ENCODE peak calls at places on chromosome 18, in ten cellular contexts. Q is A549, M is ovary, K is sigmoid colon, C is HepG2, A is K562, S is suprapubic skin, V is stomach, P is tibial nerve, Y is transverse colon. I is an unnamed sample. For H3K4me1, the result is how much of the 10 kb centered on the place peaks cover.

GRCh38 chr18:76988827-76989646 is 143.5 kb downstream of the MBP start:
- DNase-seq in Q (no peak), M (no peak), K (no peak), C (no peak), A (no peak), S (no peak), V (no peak), P (no peak), Y (no peak), I (no peak)

GRCh38 chr18:74488864-74489263 is 7.3 kb upstream of the CNDP2 start:
- DNase-seq in Q (no peak), M (no peak), K (no peak), C (no peak), A (peak), S (peak), V (no peak), P (no peak), Y (no peak), I (no peak)

GRCh38 chr18:28045176-28045810 is 131.6 kb downstream of the CDH2 start:
- DNase-seq in Q (no peak), M (no peak), K (no peak), C (no peak), A (no peak), S (no peak), V (no peak), P (no peak), Y (no peak), I (no peak)

GRCh38 chr18:24262097-24262496 is 123.2 kb downstream of the CABYR start:
- DNase-seq in Q (no peak), M (no peak), K (no peak), C (no peak), A (no peak), S (no peak), V (no peak), P (no peak), Y (no peak), I (no peak)

GRCh38 chr18:44927127-44927849 is 246.6 kb downstream of the SETBP1 start:
- DNase-seq in Q (no peak), M (no peak), K (no peak), C (no peak), A (no peak), S (no peak), V (no peak), P (no peak), Y (no peak), I (no peak)

GRCh38 chr18:60232541-60232940 is 140.0 kb downstream of the MC4R start:
- DNase-seq in Q (peak), M (no peak), K (no peak), C (no peak), A (no peak), S (no peak), V (no peak), P (no peak), Y (no peak), I (no peak)

GRCh38 chr18:74248189-74248975 is 43.4 kb downstream of the CYB5A start:
- DNase-seq in Q (no peak), M (no peak), K (no peak), C (no peak), A (no peak), S (no peak), V (no peak), P (no peak), Y (no peak), I (no peak)

GRCh38 chr18:56982756-56983155 is 164.1 kb upstream of the BOD1L2 start:
- DNase-seq in Q (no peak), M (no peak), K (no peak), C (no peak), A (no peak), S (no peak), V (no peak), P (no peak), Y (no peak), I (no peak)

GRCh38 chr18:52227536-52227935 is 112.5 kb upstream of the DCC start:
- DNase-seq in Q (no peak), M (no peak), K (no peak), C (no peak), A (no peak), S (no peak), V (no peak), P (no peak), Y (no peak), I (no peak)

GRCh38 chr18:5534845-5535244 is 9.0 kb downstream of the EPB41L3 start:
- DNase-seq in Q (no peak), M (no peak), K (no peak), C (no peak), A (no peak), S (no peak), V (no peak), P (no peak), Y (no peak), I (no peak)

GRCh38 chr18:8253943-8254342 is 355.3 kb upstream of the RAB12 start:
- DNase-seq in Q (no peak), M (no peak), K (no peak), C (no peak), A (no peak), S (no peak), V (no peak), P (no peak), Y (no peak), I (no peak)

DNA sequence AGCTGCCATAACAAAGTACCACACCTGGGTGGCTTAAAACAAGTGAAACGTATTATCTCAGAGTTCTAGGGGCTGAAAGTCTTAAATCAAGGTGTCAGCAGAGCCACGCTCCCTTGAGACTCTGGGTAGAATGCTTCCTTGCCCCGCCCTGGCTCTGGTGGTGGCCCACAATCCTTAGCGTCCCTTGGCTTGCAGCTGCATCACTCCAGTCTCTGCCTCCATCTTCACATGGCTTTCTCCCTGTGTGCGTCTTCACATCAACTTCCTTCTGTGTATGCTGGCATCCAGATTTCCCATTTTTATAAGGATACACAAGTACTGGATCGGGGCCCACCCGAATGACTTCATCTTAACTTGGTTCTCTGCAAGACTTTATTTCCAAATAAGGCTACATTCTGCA is 62.5 kb downstream of the MRO start:
- DNase-seq in Q (no peak), M (no peak), K (peak), C (no peak), A (no peak), S (no peak), V (no peak), P (no peak), Y (peak), I (no peak)
- TF ChIP-seq EP300 in Q (no peak), M (no peak), K (no peak), C (no peak), A (no peak), S (no peak), V (no peak), P (no peak), Y (no peak), I (no peak)

DNA sequence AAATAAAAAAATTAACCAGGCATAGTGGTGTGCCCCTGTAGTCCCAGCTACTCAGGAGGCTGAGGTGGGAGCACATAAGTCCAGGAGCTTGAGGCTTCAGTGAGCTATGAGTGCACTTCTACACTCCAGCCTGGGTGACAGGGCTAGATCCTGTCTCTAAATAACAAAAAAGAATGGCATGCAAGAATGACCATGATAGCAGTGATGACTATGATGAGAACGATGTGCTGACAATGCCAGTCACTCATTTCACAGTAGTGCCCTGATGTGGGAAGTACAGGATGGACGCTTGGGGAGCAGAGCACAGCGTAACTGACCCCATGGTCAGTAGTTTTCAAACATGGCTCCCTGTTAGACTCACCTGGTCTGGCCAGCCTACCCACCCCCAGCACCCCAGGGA is 139.1 kb downstream of the VAPA start:
- DNase-seq in Q (no peak), M (no peak), K (no peak), C (no peak), A (no peak), S (no peak), V (no peak), P (no peak), Y (no peak), I (no peak)
- H3K4me1 ChIP-seq in Q (under half), M (under half), K (under half), C (under half), A (under half), S (under half), V (under half), P (half or more), Y (under half), I (under half)

GRCh38 chr18:12960846-12961397 is 13.1 kb downstream of the SEH1L start:
- DNase-seq in Q (no peak), M (no peak), K (no peak), C (no peak), A (no peak), S (no peak), V (no peak), P (no peak), Y (peak), I (no peak)
- TF ChIP-seq EP300 in Q (no peak), M (no peak), K (no peak), C (no peak), A (no peak), S (no peak), V (no peak), P (no peak), Y (no peak), I (no peak)

GRCh38 chr18:70296781-70297180 is 7.9 kb downstream of the SOCS6 start:
- DNase-seq in Q (no peak), M (no peak), K (no peak), C (no peak), A (no peak), S (no peak), V (no peak), P (no peak), Y (no peak), I (no peak)

GRCh38 chr18:70294471-70295191 is 5.8 kb downstream of the SOCS6 start:
- DNase-seq in Q (no peak), M (no peak), K (no peak), C (no peak), A (no peak), S (no peak), V (no peak), P (no peak), Y (no peak), I (no peak)

GRCh38 chr18:70296289-70296688 is 7.4 kb downstream of the SOCS6 start:
- DNase-seq in Q (peak), M (no peak), K (no peak), C (peak), A (peak), S (no peak), V (no peak), P (no peak), Y (no peak), I (no peak)

GRCh38 chr18:70295633-70296188 is 6.9 kb downstream of the SOCS6 start:
- DNase-seq in Q (no peak), M (no peak), K (no peak), C (no peak), A (no peak), S (no peak), V (no peak), P (no peak), Y (no peak), I (no peak)

DNA sequence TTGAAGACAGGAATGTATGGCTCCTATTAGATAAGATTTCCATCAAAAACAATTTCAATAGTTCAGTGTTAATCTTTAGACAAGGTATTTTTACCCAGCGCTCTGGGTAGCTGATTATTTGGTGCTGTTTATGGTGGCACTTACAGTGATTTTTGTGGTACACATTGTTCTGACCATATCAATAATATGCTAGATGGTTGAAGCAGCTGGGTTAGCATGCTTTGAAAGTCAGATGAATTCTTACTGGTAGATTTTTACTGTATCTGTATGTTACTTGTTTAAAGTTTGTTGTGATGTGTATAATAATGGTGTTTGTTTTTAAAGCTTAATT is 6.3 kb downstream of the SOCS6 start:
- DNase-seq in Q (no peak), M (no peak), K (no peak), C (no peak), A (no peak), S (no peak), V (no peak), P (no peak), Y (no peak), I (no peak)
- H3K4me1 ChIP-seq in Q (half or more), M (under half), K (under half), C (half or more), A (under half), S (half or more), V (under half), P (half or more), Y (under half), I (under half)

GRCh38 chr18:59011786-59012185 is 127.9 kb upstream of the SEC11C start:
- DNase-seq in Q (no peak), M (no peak), K (no peak), C (no peak), A (no peak), S (peak), V (no peak), P (no peak), Y (no peak), I (no peak)

GRCh38 chr18:59005266-59005665 is 134.4 kb upstream of the SEC11C start:
- DNase-seq in Q (peak), M (no peak), K (no peak), C (no peak), A (no peak), S (peak), V (no peak), P (peak), Y (no peak), I (no peak)

GRCh38 chr18:59006461-59007067 is 133.1 kb upstream of the SEC11C start:
- DNase-seq in Q (no peak), M (no peak), K (no peak), C (no peak), A (no peak), S (peak), V (no peak), P (no peak), Y (no peak), I (no peak)

GRCh38 chr18:59009846-59010245 is 129.8 kb upstream of the SEC11C start:
- DNase-seq in Q (no peak), M (no peak), K (no peak), C (no peak), A (no peak), S (no peak), V (no peak), P (no peak), Y (no peak), I (no peak)

DNA sequence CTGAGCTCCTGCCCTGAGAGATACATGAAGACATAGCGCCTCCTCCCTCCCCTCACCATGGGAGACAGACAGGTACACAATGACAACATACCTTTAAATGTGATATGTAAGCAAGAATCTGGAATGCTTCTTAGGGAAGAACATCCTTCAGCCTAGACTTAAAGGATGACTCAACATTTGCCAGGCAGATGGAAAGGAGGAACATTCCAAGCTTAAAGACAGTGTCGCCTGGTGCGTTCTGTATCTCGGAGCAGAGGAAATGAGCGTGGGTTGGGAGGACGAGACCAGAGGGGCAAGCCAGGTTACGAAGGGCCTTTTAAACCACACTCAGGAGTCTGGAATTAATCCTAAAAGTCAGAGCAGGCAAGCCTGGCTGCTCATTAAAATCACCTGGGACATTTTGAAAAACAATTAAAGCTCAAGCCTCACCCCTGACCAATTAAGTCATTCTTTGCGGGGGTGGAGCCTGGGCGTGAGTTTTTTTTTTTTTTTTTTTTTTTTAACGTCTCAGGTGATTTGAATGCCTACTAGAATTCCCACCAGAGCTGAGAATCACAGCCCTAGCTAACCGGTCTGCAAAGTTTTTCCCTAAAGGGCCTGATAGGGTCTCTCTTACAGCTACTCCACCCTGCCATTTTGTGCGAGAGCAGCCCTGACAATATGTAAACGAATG is 131.2 kb upstream of the SEC11C start:
- DNase-seq in Q (peak), M (no peak), K (no peak), C (no peak), A (no peak), S (no peak), V (no peak), P (no peak), Y (no peak), I (no peak)
- TF ChIP-seq EP300 in Q (peak), M (no peak), K (no peak), C (no peak), A (no peak), S (no peak), V (no peak), P (no peak), Y (no peak), I (no peak)

GRCh38 chr18:79510046-79510685 is 114.4 kb downstream of the NFATC1 start:
- DNase-seq in Q (no peak), M (peak), K (peak), C (no peak), A (no peak), S (peak), V (no peak), P (no peak), Y (no peak), I (peak)

GRCh38 chr18:79511271-79511670 is 115.5 kb downstream of the NFATC1 start:
- DNase-seq in Q (no peak), M (peak), K (peak), C (no peak), A (no peak), S (peak), V (peak), P (no peak), Y (peak), I (no peak)

GRCh38 chr18:79509536-79509930 is 113.8 kb downstream of the NFATC1 start:
- DNase-seq in Q (no peak), M (no peak), K (peak), C (no peak), A (no peak), S (peak), V (no peak), P (no peak), Y (peak), I (no peak)

GRCh38 chr18:79511671-79512301 is 116.1 kb downstream of the NFATC1 start:
- DNase-seq in Q (no peak), M (peak), K (peak), C (no peak), A (no peak), S (peak), V (peak), P (no peak), Y (peak), I (peak)

GRCh38 chr18:79510731-79511141 is 115.0 kb downstream of the NFATC1 start:
- DNase-seq in Q (no peak), M (peak), K (peak), C (no peak), A (no peak), S (peak), V (peak), P (no peak), Y (peak), I (peak)
- H3K4me1 ChIP-seq in Q (under half), M (under half), K (under half), C (under half), A (half or more), S (under half), V (under half), P (under half), Y (under half), I (under half)

I was measured in upper lobe of left lung.